ENCODE peak calls at places on chromosome 6, in four cellular contexts. One of them, this sample, is unnamed.

GRCh38 chr6:10824297-10824696 is 14.0 kb downstream of the MAK start:
- DNase-seq in H1: no peak
- DNase-seq in GM12878: no peak
- DNase-seq in HepG2: no peak
- DNase-seq in this sample: no peak

GRCh38 chr6:19803331-19804330 is 33.5 kb upstream of the ID4 start:
- DNase-seq in HepG2: peak
- DNase-seq in H1: no peak
- DNase-seq in GM12878: no peak
- DNase-seq in this sample: no peak

GRCh38 chr6:121731381-121731780 is 295.9 kb downstream of the GJA1 start:
- DNase-seq in H1: no peak
- DNase-seq in GM12878: no peak
- DNase-seq in HepG2: no peak
- DNase-seq in this sample: no peak

GRCh38 chr6:37019065-37019450 is 13.6 kb downstream of the FGD2 start:
- DNase-seq in GM12878: no peak
- DNase-seq in H1: no peak
- DNase-seq in HepG2: peak
- DNase-seq in this sample: no peak

GRCh38 chr6:129686941-129687627 is 22.9 kb downstream of the ARHGAP18 start:
- DNase-seq in GM12878: peak
- DNase-seq in HepG2: no peak
- DNase-seq in H1: no peak
- DNase-seq in this sample: no peak

GRCh38 chr6:129251669-129252376 is 368.9 kb downstream of the LAMA2 start:
- DNase-seq in H1: peak
- DNase-seq in HepG2: peak
- DNase-seq in GM12878: peak
- DNase-seq in this sample: peak

GRCh38 chr6:14734052-14734415 is 511.8 kb upstream of the JARID2 start:
- DNase-seq in H1: no peak
- DNase-seq in HepG2: no peak
- DNase-seq in GM12878: no peak
- DNase-seq in this sample: no peak

GRCh38 chr6:30914076-30914853 is at the start of gene VARS2:
- DNase-seq in HepG2: peak
- DNase-seq in GM12878: peak
- DNase-seq in H1: peak
- DNase-seq in this sample: peak

GRCh38 chr6:1605822-1606532 is 3.7 kb upstream of the FOXC1 start:
- DNase-seq in GM12878: no peak
- DNase-seq in HepG2: no peak
- DNase-seq in H1: no peak
- DNase-seq in this sample: no peak

GRCh38 chr6:147297124-147297523 is 92.9 kb downstream of the STXBP5 start:
- DNase-seq in GM12878: no peak
- DNase-seq in H1: no peak
- DNase-seq in HepG2: no peak
- DNase-seq in this sample: no peak
- TF ChIP-seq YY1 in GM12878: no peak
- TF ChIP-seq YY1 in H1: no peak
- TF ChIP-seq YY1 in HepG2: no peak
- TF ChIP-seq YY1 in this sample: no peak

GRCh38 chr6:34773906-34774305 is 16.6 kb downstream of the SNRPC start:
- DNase-seq in GM12878: no peak
- DNase-seq in H1: no peak
- DNase-seq in HepG2: no peak
- DNase-seq in this sample: no peak

GRCh38 chr6:34772940-34773339 is 15.6 kb downstream of the SNRPC start:
- DNase-seq in H1: no peak
- DNase-seq in GM12878: no peak
- DNase-seq in HepG2: no peak
- DNase-seq in this sample: no peak

GRCh38 chr6:34774967-34775366 is 16.9 kb upstream of the BLTP3A start:
- DNase-seq in HepG2: no peak
- DNase-seq in GM12878: no peak
- DNase-seq in H1: no peak
- DNase-seq in this sample: no peak

GRCh38 chr6:34768148-34768547 is 10.8 kb downstream of the SNRPC start:
- DNase-seq in GM12878: no peak
- DNase-seq in H1: no peak
- DNase-seq in HepG2: no peak
- DNase-seq in this sample: no peak

DNA sequence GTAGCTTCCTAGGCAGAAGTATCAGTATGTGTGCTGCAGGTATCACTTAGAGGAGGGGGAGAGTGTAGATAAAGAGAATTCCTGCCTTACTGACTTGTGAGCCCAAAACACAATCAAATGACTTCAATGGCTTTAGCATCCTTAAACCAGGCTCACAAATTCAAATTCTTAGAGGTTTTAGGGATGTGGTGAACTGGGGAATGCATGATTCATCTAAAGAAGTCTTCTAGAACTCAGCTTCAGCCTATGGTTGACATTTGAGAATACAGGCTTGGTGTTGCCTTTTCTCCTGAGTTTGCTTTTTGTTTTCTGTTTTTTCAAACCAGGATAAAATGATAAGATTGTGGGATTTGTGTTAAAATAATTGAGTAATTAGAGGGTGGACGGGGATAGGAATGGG is 14.4 kb downstream of the SNRPC start:
- DNase-seq in GM12878: no peak
- DNase-seq in H1: no peak
- DNase-seq in HepG2: no peak
- DNase-seq in this sample: no peak
- TF ChIP-seq SUZ12 in GM12878: no peak
- TF ChIP-seq SUZ12 in H1: no peak
- TF ChIP-seq SUZ12 in HepG2: no peak
- TF ChIP-seq SUZ12 in this sample: no peak

DNA sequence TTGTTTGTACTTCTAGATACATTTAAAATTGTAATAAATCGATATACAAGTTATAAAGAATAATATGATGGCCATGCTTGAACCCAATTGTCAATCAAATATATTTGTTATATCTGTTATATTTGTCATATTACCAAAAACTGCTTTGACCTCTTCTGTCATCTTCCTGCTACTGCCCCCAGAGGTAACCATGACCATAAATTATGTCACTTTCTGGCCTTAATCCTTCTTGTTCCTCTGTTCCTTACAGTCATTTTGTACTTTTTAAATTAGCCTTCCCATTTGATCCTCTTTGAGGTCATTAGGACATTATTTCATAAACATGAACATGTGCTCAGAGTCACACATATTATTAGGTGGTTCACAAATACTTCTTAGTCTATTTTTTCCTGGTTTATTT is 124.7 kb downstream of the HFE start:
- DNase-seq in HepG2: no peak
- DNase-seq in GM12878: no peak
- DNase-seq in H1: no peak
- DNase-seq in this sample: no peak
- TF ChIP-seq YY1 in HepG2: no peak
- TF ChIP-seq YY1 in GM12878: no peak
- TF ChIP-seq YY1 in H1: no peak
- TF ChIP-seq YY1 in this sample: no peak

GRCh38 chr6:21150644-21151043 is 442.9 kb upstream of the SOX4 start:
- DNase-seq in H1: no peak
- DNase-seq in HepG2: no peak
- DNase-seq in GM12878: no peak
- DNase-seq in this sample: no peak
- TF ChIP-seq SUZ12 in H1: no peak
- TF ChIP-seq SUZ12 in HepG2: no peak
- TF ChIP-seq SUZ12 in GM12878: no peak
- TF ChIP-seq SUZ12 in this sample: no peak

DNA sequence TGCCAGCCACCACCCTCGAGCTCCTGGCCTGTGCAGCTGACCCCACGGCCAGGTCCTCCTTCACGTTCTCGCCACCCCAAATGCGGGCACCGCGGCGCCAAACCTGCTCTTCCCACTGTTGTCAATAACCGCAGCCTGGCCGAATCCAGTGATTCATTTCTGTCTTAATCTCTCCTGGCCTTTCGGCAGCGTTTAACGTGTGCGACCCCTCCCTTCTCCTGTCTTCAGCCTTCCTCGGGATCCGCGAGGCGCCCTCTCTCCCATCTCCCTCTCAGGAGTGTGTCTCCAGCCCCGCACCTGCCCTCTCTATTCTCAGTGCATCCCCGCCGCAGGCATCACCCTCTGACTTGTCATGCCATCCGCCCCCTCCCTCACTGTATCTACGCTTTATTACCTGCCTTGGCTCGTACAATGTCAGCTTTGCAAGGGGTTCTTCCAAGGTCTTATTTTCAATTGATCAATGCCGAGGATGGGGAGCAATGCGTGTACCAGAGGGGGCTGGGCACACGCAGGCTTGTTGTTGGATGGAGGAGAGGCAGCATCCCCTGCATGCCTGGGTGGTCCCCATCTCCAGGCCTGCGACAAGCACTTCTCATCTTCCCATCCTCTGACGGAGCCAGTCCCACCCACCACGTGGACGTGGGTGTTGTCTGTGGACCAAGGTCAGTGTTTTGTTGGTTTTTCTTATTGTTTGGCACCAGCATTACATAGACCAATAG is 91.2 kb downstream of the THBS2 start:
- DNase-seq in GM12878: no peak
- DNase-seq in HepG2: no peak
- DNase-seq in H1: no peak
- DNase-seq in this sample: no peak
- TF ChIP-seq YY1 in GM12878: no peak
- TF ChIP-seq YY1 in HepG2: no peak
- TF ChIP-seq YY1 in H1: no peak
- TF ChIP-seq YY1 in this sample: no peak

GRCh38 chr6:73521351-73522254 is 771 bp upstream of the EEF1A1 start:
- DNase-seq in GM12878: no peak
- DNase-seq in HepG2: peak
- DNase-seq in H1: peak
- DNase-seq in this sample: no peak
- TF ChIP-seq SUZ12 in GM12878: no peak
- TF ChIP-seq SUZ12 in HepG2: no peak
- TF ChIP-seq SUZ12 in H1: no peak
- TF ChIP-seq SUZ12 in this sample: no peak

GRCh38 chr6:74253261-74253660 is 557.3 kb downstream of the CD109 start:
- DNase-seq in HepG2: no peak
- DNase-seq in GM12878: no peak
- DNase-seq in H1: no peak
- DNase-seq in this sample: no peak

GRCh38 chr6:74248966-74249365 is 553.0 kb downstream of the CD109 start:
- DNase-seq in HepG2: no peak
- DNase-seq in H1: no peak
- DNase-seq in GM12878: no peak
- DNase-seq in this sample: no peak

GRCh38 chr6:74250161-74250560 is 554.2 kb downstream of the CD109 start:
- DNase-seq in H1: no peak
- DNase-seq in HepG2: no peak
- DNase-seq in GM12878: no peak
- DNase-seq in this sample: no peak

DNA sequence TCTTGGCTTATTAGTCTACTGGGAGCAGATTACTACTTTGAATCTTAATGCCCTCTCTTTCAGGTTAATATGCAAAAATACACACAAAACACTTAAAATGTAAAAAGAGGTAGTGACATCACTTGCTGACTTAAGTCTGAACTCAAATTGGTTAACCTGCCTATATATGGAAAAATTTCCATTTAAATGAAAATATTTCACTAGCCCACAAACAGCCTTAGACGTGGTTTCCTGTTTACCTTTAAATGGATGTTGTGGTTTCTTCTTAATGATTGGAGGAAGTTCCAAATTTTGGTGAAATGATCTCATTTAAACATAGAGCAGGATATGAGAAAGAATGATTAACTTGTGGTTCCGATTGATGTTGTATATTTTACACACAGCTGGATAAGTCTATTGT is 553.7 kb downstream of the CD109 start:
- DNase-seq in H1: no peak
- DNase-seq in HepG2: no peak
- DNase-seq in GM12878: peak
- DNase-seq in this sample: no peak
- TF ChIP-seq YY1 in H1: no peak
- TF ChIP-seq YY1 in HepG2: no peak
- TF ChIP-seq YY1 in GM12878: no peak
- TF ChIP-seq YY1 in this sample: no peak

DNA sequence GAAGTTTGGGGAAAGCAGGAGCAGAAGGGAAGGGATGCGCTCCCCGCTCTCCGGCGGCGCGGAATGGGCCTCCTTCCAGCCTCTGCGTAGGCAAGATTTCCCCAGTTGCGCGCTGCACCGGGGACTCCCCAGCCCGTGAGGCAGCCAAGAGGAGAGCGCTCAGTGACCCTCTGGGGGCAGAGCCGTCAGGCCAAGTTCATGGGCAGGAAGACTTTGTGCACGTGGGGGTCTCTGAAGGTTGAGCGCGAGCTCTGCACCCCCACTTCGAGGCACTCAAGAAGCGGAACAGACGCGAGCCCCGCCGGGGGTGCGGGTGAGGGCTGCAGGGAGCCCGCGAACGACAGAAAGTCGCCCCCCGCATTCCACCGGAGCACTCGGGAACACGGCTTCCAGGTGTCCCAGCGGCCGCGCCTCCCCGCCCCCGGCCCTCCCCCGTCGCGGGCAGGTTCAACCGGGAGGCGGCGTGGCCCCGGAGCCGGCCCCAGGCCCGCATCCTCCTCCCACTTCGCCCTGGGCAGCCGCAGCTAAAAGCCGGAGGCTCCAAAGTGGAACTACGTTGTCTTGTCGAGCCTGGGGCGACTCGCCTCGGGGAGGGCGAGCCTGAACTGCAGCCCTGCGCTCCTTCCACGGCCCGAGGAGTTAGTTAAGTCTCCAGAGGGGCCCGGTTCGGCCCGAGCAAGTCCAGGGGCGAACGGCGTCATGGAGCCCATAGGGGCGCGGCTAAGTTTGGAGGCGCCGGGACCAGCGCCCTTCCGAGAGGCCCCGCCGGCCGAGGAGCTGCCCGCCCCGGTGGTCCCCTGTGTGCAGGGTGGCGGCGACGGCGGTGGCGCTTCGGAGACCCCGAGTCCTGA is at the start of gene PPP1R3G:
- DNase-seq in HepG2: no peak
- DNase-seq in GM12878: no peak
- DNase-seq in H1: peak
- DNase-seq in this sample: no peak
- TF ChIP-seq SUZ12 in HepG2: no peak
- TF ChIP-seq SUZ12 in GM12878: no peak
- TF ChIP-seq SUZ12 in H1: peak
- TF ChIP-seq SUZ12 in this sample: no peak

DNA sequence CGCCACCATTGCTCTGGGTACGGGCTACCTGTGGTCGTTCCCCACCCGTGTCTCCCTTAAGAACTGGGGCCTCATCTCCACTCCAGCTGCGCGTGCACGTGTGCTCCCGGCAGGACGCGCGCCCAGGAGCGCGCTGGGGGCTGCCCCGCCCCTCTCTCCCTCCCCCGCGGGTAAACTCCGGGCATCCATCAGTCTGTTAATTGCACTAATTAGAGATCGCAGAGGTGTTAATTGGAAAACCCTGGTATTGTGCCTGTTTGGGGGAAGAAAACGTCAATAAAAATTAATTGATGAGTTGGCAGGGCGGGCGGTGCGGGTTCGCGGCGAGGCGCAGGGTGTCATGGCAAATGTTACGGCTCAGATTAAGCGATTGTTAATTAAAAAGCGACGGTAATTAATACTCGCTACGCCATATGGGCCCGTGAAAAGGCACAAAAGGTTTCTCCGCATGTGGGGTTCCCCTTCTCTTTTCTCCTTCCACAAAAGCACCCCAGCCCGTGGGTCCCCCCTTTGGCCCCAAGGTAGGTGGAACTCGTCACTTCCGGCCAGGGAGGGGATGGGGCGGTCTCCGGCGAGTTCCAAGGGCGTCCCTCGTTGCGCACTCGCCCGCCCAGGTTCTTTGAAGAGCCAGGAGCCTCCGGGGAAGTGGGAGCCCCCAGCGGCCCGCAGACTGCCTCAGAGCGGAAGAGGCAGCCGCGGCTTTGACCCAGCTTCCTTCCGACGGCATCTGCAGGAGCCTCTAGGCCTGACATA is 14.4 kb downstream of the FOXP4 start:
- DNase-seq in H1: peak
- DNase-seq in HepG2: no peak
- DNase-seq in GM12878: no peak
- DNase-seq in this sample: no peak
- TF ChIP-seq YY1 in H1: no peak
- TF ChIP-seq YY1 in HepG2: no peak
- TF ChIP-seq YY1 in GM12878: no peak
- TF ChIP-seq YY1 in this sample: no peak